ENCODE peak calls at places on chromosomes 4 and X, in seven cellular contexts. One of them, this sample, is unnamed.
A peak's percentile ranks its signal among the peaks of the same experiment; 100 is the strongest.

GRCh38 chr4:24775750-24776149 is 19.6 kb upstream of the SOD3 start:
- DNase-seq in KBM-7: no peak
- DNase-seq in T-helper 17 cell: no peak
- DNase-seq in Calu3: no peak
- DNase-seq in left lobe of liver: no peak
- DNase-seq in stimulated activated CD8-positive, alpha-beta memory T cell treated with anti-CD3 and anti-CD28 coated beads, Interleukin-7, amount 100 ng/mL, for 1 hour: no peak
- DNase-seq in HTR-8/SVneo: no peak
- DNase-seq in this sample: no peak

GRCh38 chr4:48173055-48173991 is 39.3 kb upstream of the TXK start:
- DNase-seq in KBM-7: no peak
- DNase-seq in Calu3: no peak
- DNase-seq in T-helper 17 cell: no peak
- DNase-seq in HTR-8/SVneo: peak; percentile 74
- DNase-seq in left lobe of liver: no peak
- DNase-seq in stimulated activated CD8-positive, alpha-beta memory T cell treated with anti-CD3 and anti-CD28 coated beads, Interleukin-7, amount 100 ng/mL, for 1 hour: no peak
- DNase-seq in this sample: no peak

GRCh38 chr4:1238676-1239000 is 10.3 kb downstream of the CTBP1 start:
- DNase-seq in stimulated activated CD8-positive, alpha-beta memory T cell treated with anti-CD3 and anti-CD28 coated beads, Interleukin-7, amount 100 ng/mL, for 1 hour: no peak
- DNase-seq in left lobe of liver: no peak
- DNase-seq in Calu3: no peak
- DNase-seq in T-helper 17 cell: no peak
- DNase-seq in HTR-8/SVneo: no peak
- DNase-seq in KBM-7: no peak
- DNase-seq in this sample: no peak

GRCh38 chr4:54986095-54986846 is 139.1 kb downstream of the KDR start:
- DNase-seq in HTR-8/SVneo: no peak
- DNase-seq in left lobe of liver: no peak
- DNase-seq in T-helper 17 cell: no peak
- DNase-seq in Calu3: no peak
- DNase-seq in KBM-7: no peak
- DNase-seq in stimulated activated CD8-positive, alpha-beta memory T cell treated with anti-CD3 and anti-CD28 coated beads, Interleukin-7, amount 100 ng/mL, for 1 hour: no peak
- DNase-seq in this sample: no peak

GRCh38 chr4:94436512-94436911 is 15.2 kb upstream of the PDLIM5 start:
- DNase-seq in HTR-8/SVneo: no peak
- DNase-seq in left lobe of liver: no peak
- DNase-seq in KBM-7: no peak
- DNase-seq in stimulated activated CD8-positive, alpha-beta memory T cell treated with anti-CD3 and anti-CD28 coated beads, Interleukin-7, amount 100 ng/mL, for 1 hour: no peak
- DNase-seq in Calu3: no peak
- DNase-seq in T-helper 17 cell: no peak
- DNase-seq in this sample: no peak

GRCh38 chrX:28058906-28059305 is 77.7 kb upstream of the DCAF8L1 start:
- DNase-seq in stimulated activated CD8-positive, alpha-beta memory T cell treated with anti-CD3 and anti-CD28 coated beads, Interleukin-7, amount 100 ng/mL, for 1 hour: no peak
- DNase-seq in left lobe of liver: no peak
- DNase-seq in HTR-8/SVneo: no peak
- DNase-seq in KBM-7: peak; percentile 18
- DNase-seq in T-helper 17 cell: no peak
- DNase-seq in Calu3: peak; percentile 4
- DNase-seq in this sample: no peak

GRCh38 chrX:24646745-24647182 is 383 bp downstream of the PCYT1B start:
- DNase-seq in T-helper 17 cell: no peak
- DNase-seq in HTR-8/SVneo: no peak
- DNase-seq in Calu3: no peak
- DNase-seq in stimulated activated CD8-positive, alpha-beta memory T cell treated with anti-CD3 and anti-CD28 coated beads, Interleukin-7, amount 100 ng/mL, for 1 hour: no peak
- DNase-seq in KBM-7: peak; percentile 2
- DNase-seq in left lobe of liver: no peak
- DNase-seq in this sample: no peak

GRCh38 chr4:181475781-181476180 is 767.4 kb upstream of the TENM3 start:
- DNase-seq in KBM-7: no peak
- DNase-seq in stimulated activated CD8-positive, alpha-beta memory T cell treated with anti-CD3 and anti-CD28 coated beads, Interleukin-7, amount 100 ng/mL, for 1 hour: no peak
- DNase-seq in left lobe of liver: no peak
- DNase-seq in Calu3: no peak
- DNase-seq in HTR-8/SVneo: no peak
- DNase-seq in T-helper 17 cell: no peak
- DNase-seq in this sample: peak; percentile 1

GRCh38 chr4:115780268-115780667 is 666.8 kb upstream of the NDST4 start:
- DNase-seq in T-helper 17 cell: no peak
- DNase-seq in stimulated activated CD8-positive, alpha-beta memory T cell treated with anti-CD3 and anti-CD28 coated beads, Interleukin-7, amount 100 ng/mL, for 1 hour: no peak
- DNase-seq in left lobe of liver: no peak
- DNase-seq in KBM-7: no peak
- DNase-seq in HTR-8/SVneo: no peak
- DNase-seq in Calu3: no peak
- DNase-seq in this sample: no peak

GRCh38 chr4:163378661-163379060 is 35.0 kb downstream of the NPY5R start:
- DNase-seq in left lobe of liver: no peak
- DNase-seq in T-helper 17 cell: no peak
- DNase-seq in KBM-7: no peak
- DNase-seq in Calu3: no peak
- DNase-seq in stimulated activated CD8-positive, alpha-beta memory T cell treated with anti-CD3 and anti-CD28 coated beads, Interleukin-7, amount 100 ng/mL, for 1 hour: no peak
- DNase-seq in HTR-8/SVneo: no peak
- DNase-seq in this sample: no peak

GRCh38 chr4:184792950-184793555 is 32.7 kb downstream of the ACSL1 start:
- DNase-seq in left lobe of liver: no peak
- DNase-seq in Calu3: no peak
- DNase-seq in stimulated activated CD8-positive, alpha-beta memory T cell treated with anti-CD3 and anti-CD28 coated beads, Interleukin-7, amount 100 ng/mL, for 1 hour: no peak
- DNase-seq in KBM-7: peak; percentile 76
- DNase-seq in HTR-8/SVneo: peak; percentile 89
- DNase-seq in T-helper 17 cell: no peak
- DNase-seq in this sample: no peak

GRCh38 chr4:21476753-21477152 is 471.8 kb downstream of the KCNIP4 start:
- DNase-seq in left lobe of liver: no peak
- DNase-seq in HTR-8/SVneo: no peak
- DNase-seq in T-helper 17 cell: no peak
- DNase-seq in stimulated activated CD8-positive, alpha-beta memory T cell treated with anti-CD3 and anti-CD28 coated beads, Interleukin-7, amount 100 ng/mL, for 1 hour: no peak
- DNase-seq in Calu3: peak; percentile 1
- DNase-seq in KBM-7: peak; percentile 6
- DNase-seq in this sample: peak; percentile 16

GRCh38 chrX:56788717-56789122 is 59.7 kb downstream of the NBDY start:
- DNase-seq in stimulated activated CD8-positive, alpha-beta memory T cell treated with anti-CD3 and anti-CD28 coated beads, Interleukin-7, amount 100 ng/mL, for 1 hour: no peak
- DNase-seq in T-helper 17 cell: no peak
- DNase-seq in HTR-8/SVneo: no peak
- DNase-seq in left lobe of liver: no peak
- DNase-seq in KBM-7: no peak
- DNase-seq in Calu3: no peak
- DNase-seq in this sample: no peak

GRCh38 chr4:44801384-44801783 is 75.0 kb upstream of the GNPDA2 start:
- DNase-seq in left lobe of liver: no peak
- DNase-seq in KBM-7: no peak
- DNase-seq in stimulated activated CD8-positive, alpha-beta memory T cell treated with anti-CD3 and anti-CD28 coated beads, Interleukin-7, amount 100 ng/mL, for 1 hour: no peak
- DNase-seq in T-helper 17 cell: no peak
- DNase-seq in HTR-8/SVneo: no peak
- DNase-seq in Calu3: no peak
- DNase-seq in this sample: no peak

GRCh38 chrX:53580742-53581504 is 105.6 kb downstream of the HUWE1 start:
- DNase-seq in T-helper 17 cell: no peak
- DNase-seq in HTR-8/SVneo: no peak
- DNase-seq in stimulated activated CD8-positive, alpha-beta memory T cell treated with anti-CD3 and anti-CD28 coated beads, Interleukin-7, amount 100 ng/mL, for 1 hour: no peak
- DNase-seq in KBM-7: no peak
- DNase-seq in Calu3: no peak
- DNase-seq in left lobe of liver: no peak
- DNase-seq in this sample: no peak

GRCh38 chr4:72084587-72085011 is 52.8 kb downstream of the NPFFR2 start:
- DNase-seq in HTR-8/SVneo: no peak
- DNase-seq in stimulated activated CD8-positive, alpha-beta memory T cell treated with anti-CD3 and anti-CD28 coated beads, Interleukin-7, amount 100 ng/mL, for 1 hour: no peak
- DNase-seq in KBM-7: no peak
- DNase-seq in Calu3: no peak
- DNase-seq in left lobe of liver: peak; percentile 46
- DNase-seq in T-helper 17 cell: no peak
- DNase-seq in this sample: no peak

This sample was measured in SK-N-DZ.